ENCODE peak calls at places on chromosomes 11 and 22, in four cellular contexts. X is psoas muscle, D is astrocyte, S is heart left ventricle. J is an unnamed sample.

GRCh38 chr11:7612661-7613393 is 60.5 kb downstream of the CYB5R2 start:
- DNase-seq in X (no peak), D (peak; percentile 6), S (no peak), J (no peak)

GRCh38 chr11:73755670-73756069 is 5.2 kb downstream of the RAB6A start:
- DNase-seq in X (no peak), D (no peak), S (no peak), J (no peak)

GRCh38 chr11:117856252-117856651 is 20.2 kb downstream of the FXYD6 start:
- DNase-seq in X (no peak), D (no peak), S (no peak), J (no peak)

GRCh38 chr11:22234743-22235142 is 41.9 kb downstream of the ANO5 start:
- DNase-seq in X (no peak), D (no peak), S (no peak), J (no peak)

GRCh38 chr11:26286472-26287066 is 45.4 kb upstream of the ANO3 start:
- DNase-seq in X (no peak), D (peak; percentile 24), S (no peak), J (peak; percentile 44)

GRCh38 chr22:45064313-45065268 is 54.8 kb upstream of the PHF21B start:
- DNase-seq in X (no peak), D (peak; percentile 85), S (no peak), J (no peak)

GRCh38 chr11:101215069-101215468 is 85.5 kb upstream of the PGR start:
- DNase-seq in X (no peak), D (no peak), S (no peak), J (no peak)

GRCh38 chr11:9385288-9385902 is 943 bp downstream of the IPO7 start:
- DNase-seq in X (no peak), D (no peak), S (no peak), J (no peak)

GRCh38 chr11:95293116-95293515 is 62.1 kb upstream of the SESN3 start:
- DNase-seq in X (no peak), D (no peak), S (no peak), J (no peak)

GRCh38 chr11:112795896-112796686 is 165.1 kb upstream of the NCAM1 start:
- DNase-seq in X (peak; percentile 26), D (peak; percentile 22), S (no peak), J (no peak)

GRCh38 chr22:26585104-26585790 is 4.7 kb downstream of the TPST2 start:
- DNase-seq in X (peak; percentile 69), D (peak; percentile 72), S (peak; percentile 85), J (no peak)

GRCh38 chr11:14189874-14190273 is 169.1 kb downstream of the RRAS2 start:
- DNase-seq in X (peak; percentile 52), D (no peak), S (no peak), J (no peak)

GRCh38 chr22:44395116-44396005 is 82.6 kb upstream of the SHISAL1 start:
- DNase-seq in X (no peak), D (no peak), S (peak; percentile 44), J (no peak)

GRCh38 chr11:10780040-10780439 is 28.7 kb downstream of the EIF4G2 start:
- DNase-seq in X (no peak), D (no peak), S (no peak), J (no peak)

GRCh38 chr11:75100314-75100713 is 3.6 kb upstream of the OR2AT4 start:
- DNase-seq in X (no peak), D (peak; percentile 24), S (no peak), J (no peak)

GRCh38 chr22:36397081-36397766 is 9.5 kb upstream of the MYH9 start:
- DNase-seq in X (no peak), D (peak; percentile 83), S (no peak), J (no peak)

GRCh38 chr11:12060385-12060980 is 49.9 kb upstream of the MICAL2 start:
- DNase-seq in X (no peak), D (no peak), S (no peak), J (no peak)

GRCh38 chr11:85682330-85683305 is 3.4 kb downstream of the CCDC89 start:
- DNase-seq in X (peak; percentile 75), D (peak; percentile 30), S (peak; percentile 86), J (no peak)

GRCh38 chr11:81033779-81034550 is 1593.1 kb upstream of the TENM4 start:
- DNase-seq in X (no peak), D (no peak), S (no peak), J (no peak)

GRCh38 chr11:11391796-11392195 is 38.7 kb upstream of the CSNK2A3 start:
- DNase-seq in X (peak; percentile 21), D (peak; percentile 86), S (no peak), J (no peak)

GRCh38 chr22:48042621-48043395 is 1280.4 kb downstream of the TBC1D22A start:
- DNase-seq in X (no peak), D (no peak), S (no peak), J (no peak)

GRCh38 chr11:66221726-66222236 is 46.7 kb upstream of the RAB1B start:
- DNase-seq in X (no peak), D (no peak), S (no peak), J (no peak)

GRCh38 chr11:61815790-61816735 is 740 bp downstream of the FADS1 start:
- DNase-seq in X (peak; percentile 74), D (peak; percentile 59), S (peak; percentile 83), J (peak; percentile 79)

GRCh38 chr11:119520966-119521365 is 98.0 kb upstream of the THY1 start:
- DNase-seq in X (no peak), D (no peak), S (no peak), J (no peak)

GRCh38 chr11:115146425-115146824 is 357.8 kb downstream of the CADM1 start:
- DNase-seq in X (no peak), D (no peak), S (no peak), J (no peak)

GRCh38 chr11:1323779-1324178 is 14.3 kb upstream of the TOLLIP start:
- DNase-seq in X (no peak), D (no peak), S (no peak), J (no peak)

GRCh38 chr11:46234261-46234660 is 43.2 kb upstream of the CREB3L1 start:
- DNase-seq in X (no peak), D (no peak), S (no peak), J (peak; percentile 61)

GRCh38 chr22:17132112-17132511 is 11.0 kb upstream of the TMEM121B start:
- DNase-seq in X (no peak), D (no peak), S (peak; percentile 37), J (no peak)

GRCh38 chr11:44623716-44624491 is 58.4 kb downstream of the CD82 start:
- DNase-seq in X (no peak), D (peak; percentile 36), S (no peak), J (no peak)

GRCh38 chr11:122754553-122755322 is 83.6 kb upstream of the CRTAM start:
- DNase-seq in X (no peak), D (no peak), S (no peak), J (no peak)

GRCh38 chr11:134768463-134768862 is 356.4 kb upstream of the B3GAT1 start:
- DNase-seq in X (no peak), D (no peak), S (no peak), J (no peak)

GRCh38 chr11:36793542-36793926 is 195.5 kb upstream of the RAG2 start:
- DNase-seq in X (no peak), D (no peak), S (no peak), J (no peak)
- TF ChIP-seq CTCF in X (no peak), D (no peak), S (no peak), J (no peak)

DNA sequence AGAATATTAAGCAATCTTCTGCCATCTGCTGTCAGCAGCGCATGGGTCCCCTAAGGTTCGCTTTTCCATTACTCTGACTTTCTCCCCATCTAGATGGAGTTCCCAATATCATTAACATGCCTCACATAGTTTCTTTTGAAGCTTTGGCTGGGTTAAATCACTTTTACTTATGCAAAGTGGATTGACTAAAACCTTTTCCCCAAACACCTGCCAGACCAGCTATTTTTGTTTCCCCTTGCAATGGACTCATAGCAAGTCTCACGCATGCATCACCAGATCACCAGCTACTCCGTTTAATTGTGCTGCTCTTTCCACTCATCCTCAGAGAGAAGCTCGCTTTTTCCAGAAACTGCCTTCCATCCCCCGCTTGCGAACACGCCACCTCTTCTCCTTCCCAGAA is 172.7 kb downstream of the FAT3 start:
- DNase-seq in X (no peak), D (no peak), S (no peak), J (peak; percentile 19)
- TF ChIP-seq CTCF in X (no peak), D (no peak), S (no peak), J (no peak)

GRCh38 chr22:35034963-35035362 is 31.0 kb upstream of the ISX start:
- DNase-seq in X (no peak), D (no peak), S (no peak), J (no peak)

GRCh38 chr22:35037089-35037488 is 28.9 kb upstream of the ISX start:
- DNase-seq in X (no peak), D (no peak), S (no peak), J (peak; percentile 30)

GRCh38 chr22:35039625-35040024 is 26.3 kb upstream of the ISX start:
- DNase-seq in X (no peak), D (no peak), S (no peak), J (no peak)

GRCh38 chr22:35032571-35032970 is 33.4 kb upstream of the ISX start:
- DNase-seq in X (no peak), D (no peak), S (no peak), J (no peak)

GRCh38 chr22:35033635-35034296 is 32.2 kb upstream of the ISX start:
- DNase-seq in X (no peak), D (no peak), S (no peak), J (no peak)
- TF ChIP-seq CTCF in X (no peak), D (no peak), S (no peak), J (no peak)

DNA sequence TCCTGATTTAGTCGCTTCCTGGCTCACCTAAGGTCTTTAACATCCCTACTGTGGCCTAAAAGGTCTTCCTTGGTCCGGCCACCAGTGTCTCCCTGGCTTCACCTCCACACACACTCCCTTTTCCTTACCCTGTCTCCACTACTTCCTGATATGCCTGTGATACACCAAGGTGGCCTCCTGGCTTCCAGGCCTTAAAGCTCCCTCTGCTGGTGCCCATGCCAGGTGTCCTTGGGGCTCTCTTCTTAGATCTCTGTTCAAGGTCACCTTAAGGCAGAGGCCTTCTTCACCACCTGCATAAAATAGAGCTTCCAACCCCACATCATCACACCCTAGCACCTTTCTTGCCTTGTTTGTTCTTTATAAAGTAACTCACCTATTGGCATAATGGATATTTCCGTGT is 787.7 kb downstream of the NTM start:
- DNase-seq in X (no peak), D (no peak), S (no peak), J (no peak)
- TF ChIP-seq CTCF in X (no peak), D (no peak), S (no peak), J (no peak)

GRCh38 chr22:30047364-30047738 is 32.9 kb upstream of the HORMAD2 start:
- DNase-seq in X (no peak), D (no peak), S (no peak), J (no peak)
- TF ChIP-seq CTCF in X (no peak), D (no peak), S (no peak), J (no peak)

GRCh38 chr11:69353696-69354544 is 60.0 kb downstream of the MYEOV start:
- DNase-seq in X (no peak), D (no peak), S (no peak), J (peak; percentile 36)
- TF ChIP-seq CTCF in X (no peak), D (no peak), S (no peak), J (no peak)

GRCh38 chr22:19631899-19632670 is 82.2 kb upstream of the SEPTIN5 start:
- DNase-seq in X (no peak), D (peak; percentile 24), S (no peak), J (no peak)
- TF ChIP-seq CTCF in X (peak; percentile 27), D (peak; percentile 61), S (peak; percentile 21), J (peak; percentile 58)

J was measured in glutamatergic neuron.